ENCODE peak calls at places on chromosomes 6 and 20, in four cellular contexts. M, C, B and V are unnamed samples.
A peak's percentile ranks its signal among the peaks of the same experiment; 100 is the strongest.

GRCh38 chr6:32843321-32843978 is 397 bp downstream of the PSMB8 start:
- DNase-seq in M (no peak), C (no peak), B (no peak), V (no peak)

GRCh38 chr6:39791311-39791710 is 865 bp upstream of the DAAM2 start:
- DNase-seq in M (peak; percentile 35), C (no peak), B (no peak), V (no peak)

GRCh38 chr6:47303383-47303782 is 6.3 kb downstream of the TNFRSF21 start:
- DNase-seq in M (no peak), C (no peak), B (no peak), V (no peak)

GRCh38 chr6:119445666-119446622 is 96.4 kb upstream of the MAN1A1 start:
- DNase-seq in M (no peak), C (no peak), B (no peak), V (no peak)

GRCh38 chr6:129890164-129890563 is 29.0 kb upstream of the TMEM244 start:
- DNase-seq in M (no peak), C (no peak), B (no peak), V (no peak)

GRCh38 chr6:169960891-169961611 is 209.6 kb downstream of the ERMARD start:
- DNase-seq in M (no peak), C (no peak), B (no peak), V (peak; percentile 25)

GRCh38 chr20:43843096-43843964 is 71.3 kb upstream of the TOX2 start:
- DNase-seq in M (peak; percentile 11), C (no peak), B (no peak), V (no peak)

GRCh38 chr6:44268095-44268628 is 2.1 kb upstream of the TMEM151B start:
- DNase-seq in M (peak; percentile 61), C (peak; percentile 65), B (no peak), V (peak; percentile 65)

GRCh38 chr6:44116643-44117382 is 10.4 kb downstream of the MRPL14 start:
- DNase-seq in M (no peak), C (no peak), B (no peak), V (no peak)

GRCh38 chr20:4091332-4092135 is 76.2 kb upstream of the RNF24 start:
- DNase-seq in M (peak; percentile 64), C (peak; percentile 28), B (peak; percentile 63), V (peak; percentile 73)

GRCh38 chr6:20404641-20405032 is 3.0 kb downstream of the E2F3 start:
- DNase-seq in M (no peak), C (peak; percentile 72), B (no peak), V (peak; percentile 41)

GRCh38 chr20:62765021-62765420 is 31.3 kb upstream of the MRGBP start:
- DNase-seq in M (no peak), C (no peak), B (no peak), V (no peak)

GRCh38 chr20:23235173-23236027 is 115.2 kb upstream of the NXT1 start:
- DNase-seq in M (peak; percentile 63), C (peak; percentile 18), B (peak; percentile 68), V (peak; percentile 55)

GRCh38 chr20:59676126-59676876 is 72.0 kb downstream of the PHACTR3 start:
- DNase-seq in M (no peak), C (no peak), B (no peak), V (peak; percentile 5)

GRCh38 chr6:134636221-134636830 is 313.6 kb downstream of the ALDH8A1 start:
- DNase-seq in M (no peak), C (peak; percentile 53), B (no peak), V (no peak)

GRCh38 chr6:152642578-152643375 is 5.6 kb upstream of the SYNE1 start:
- DNase-seq in M (peak; percentile 74), C (no peak), B (peak; percentile 52), V (peak; percentile 74)

GRCh38 chr6:50185006-50185405 is 135.3 kb upstream of the DEFB112 start:
- DNase-seq in M (no peak), C (no peak), B (no peak), V (no peak)

GRCh38 chr20:19254086-19254821 is 41.8 kb downstream of the SLC24A3 start:
- DNase-seq in M (no peak), C (no peak), B (no peak), V (no peak)

GRCh38 chr6:124983383-124983782 is 21.1 kb downstream of the RNF217 start:
- DNase-seq in M (no peak), C (no peak), B (no peak), V (no peak)

GRCh38 chr6:49570474-49571079 is 20.1 kb downstream of the C6orf141 start:
- DNase-seq in M (no peak), C (no peak), B (no peak), V (no peak)

GRCh38 chr6:150466196-150466595 is 97.4 kb downstream of the IYD start:
- DNase-seq in M (no peak), C (no peak), B (no peak), V (no peak)

GRCh38 chr20:1108437-1108920 is 9.9 kb upstream of the PSMF1 start:
- DNase-seq in M (peak; percentile 50), C (peak; percentile 36), B (peak; percentile 50), V (peak; percentile 67)

GRCh38 chr6:74510878-74511277 is 695.0 kb downstream of the COL12A1 start:
- DNase-seq in M (no peak), C (no peak), B (no peak), V (no peak)

GRCh38 chr6:82248233-82248735 is 740 bp upstream of the IBTK start:
- DNase-seq in M (no peak), C (no peak), B (no peak), V (no peak)

GRCh38 chr6:106922626-106923025 is 51.9 kb downstream of the CD24 start:
- DNase-seq in M (no peak), C (no peak), B (no peak), V (no peak)

GRCh38 chr6:53048431-53049195 is 16.6 kb upstream of the FBXO9 start:
- DNase-seq in M (no peak), C (peak; percentile 57), B (no peak), V (no peak)

GRCh38 chr6:151067684-151068596 is 171.8 kb upstream of the AKAP12 start:
- DNase-seq in M (peak; percentile 41), C (no peak), B (peak; percentile 69), V (peak; percentile 67)

GRCh38 chr6:106458021-106458986 is 97.8 kb downstream of the CRYBG1 start:
- DNase-seq in M (no peak), C (no peak), B (no peak), V (no peak)

GRCh38 chr6:167495506-167496391 is 170.9 kb downstream of the TTLL2 start:
- DNase-seq in M (no peak), C (no peak), B (no peak), V (no peak)

GRCh38 chr6:113564401-113565161 is 292.6 kb upstream of the MARCKS start:
- DNase-seq in M (peak; percentile 52), C (no peak), B (peak; percentile 86), V (peak; percentile 53)

GRCh38 chr6:99254616-99255550 is 94.6 kb downstream of the FAXC start:
- DNase-seq in M (no peak), C (no peak), B (no peak), V (no peak)

GRCh38 chr6:126657556-126658129 is 317.7 kb downstream of the CENPW start:
- DNase-seq in M (no peak), C (no peak), B (no peak), V (no peak)

GRCh38 chr20:46400828-46401477 is 5.5 kb downstream of the ELMO2 start:
- DNase-seq in M (no peak), C (peak; percentile 88), B (no peak), V (no peak)

GRCh38 chr20:42173440-42173839 is 555.3 kb upstream of the CHD6 start:
- DNase-seq in M (no peak), C (no peak), B (no peak), V (no peak)

GRCh38 chr6:36944650-36945049 is 9.9 kb upstream of the PI16 start:
- DNase-seq in M (no peak), C (no peak), B (no peak), V (peak; percentile 42)

GRCh38 chr6:36949636-36950035 is 4.9 kb upstream of the PI16 start:
- DNase-seq in M (no peak), C (no peak), B (no peak), V (no peak)

GRCh38 chr6:36945301-36945700 is 9.2 kb upstream of the PI16 start:
- DNase-seq in M (no peak), C (no peak), B (no peak), V (no peak)

GRCh38 chr6:36947570-36948351 is 6.8 kb upstream of the PI16 start:
- DNase-seq in M (no peak), C (peak; percentile 49), B (no peak), V (no peak)

DNA sequence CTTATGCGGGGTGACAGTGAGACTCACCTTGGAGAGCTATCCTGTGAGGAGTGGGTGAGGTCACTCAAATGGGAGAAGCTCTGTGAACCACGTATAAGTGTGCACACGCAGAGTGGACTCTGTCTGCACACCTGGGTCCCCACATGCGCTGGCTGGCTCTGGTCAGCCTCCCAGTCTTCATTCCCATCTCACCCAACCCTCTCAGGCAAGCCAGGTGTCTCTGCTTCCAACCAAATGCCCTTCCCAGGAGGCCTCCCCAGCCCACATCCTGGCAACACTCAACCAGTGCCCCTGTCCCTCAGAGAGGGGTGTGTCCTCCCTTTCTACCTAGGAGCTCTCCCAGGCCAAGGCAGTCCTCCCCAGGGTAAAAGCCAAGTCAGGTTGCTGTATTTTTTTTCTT is 8.0 kb upstream of the PI16 start:
- DNase-seq in M (no peak), C (no peak), B (no peak), V (no peak)
- H3K27ac ChIP-seq in M (no peak overlapping the region), C (no peak overlapping the region), B (no peak overlapping the region), V (no peak overlapping the region)

GRCh38 chr6:75656479-75656878 is 54.8 kb downstream of the SENP6 start:
- DNase-seq in M (no peak), C (no peak), B (no peak), V (no peak)
- H3K36me3 ChIP-seq in M (peaks cover 8% of the 10 kb centered on the region), C (peaks cover 28% of the 10 kb centered on the region), B (peaks cover 45% of the 10 kb centered on the region), V (peaks cover 32% of the 10 kb centered on the region)

DNA sequence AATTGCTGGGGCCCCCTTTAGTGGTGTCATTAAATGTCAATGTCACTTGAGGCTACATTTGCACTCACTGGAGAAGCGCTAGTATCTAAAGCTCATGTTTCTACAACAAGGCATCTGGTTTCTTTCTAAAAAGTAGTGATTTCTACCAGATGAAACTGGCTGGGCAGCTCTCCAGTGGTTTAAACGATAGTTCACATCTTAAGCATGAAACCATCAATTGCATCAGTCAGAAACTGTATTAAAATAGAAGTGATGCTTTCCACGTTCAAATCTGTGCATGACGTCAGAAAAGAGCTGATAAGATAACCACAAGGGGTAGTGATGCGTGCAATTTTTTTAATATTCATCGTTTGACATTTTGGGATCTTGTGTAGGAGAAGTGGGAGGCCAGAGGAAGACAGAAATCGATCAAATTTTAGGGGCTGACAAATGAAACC is 13.3 kb downstream of the PDE10A start:
- DNase-seq in M (no peak), C (no peak), B (no peak), V (no peak)
- H3K27ac ChIP-seq in M (no peak overlapping the region), C (no peak overlapping the region), B (peak overlapping the region; percentile 75), V (no peak overlapping the region)

GRCh38 chr6:16136086-16136485 is 7.2 kb downstream of the MYLIP start:
- DNase-seq in M (no peak), C (peak; percentile 79), B (no peak), V (no peak)

GRCh38 chr6:16136536-16137450 is 7.9 kb downstream of the MYLIP start:
- DNase-seq in M (no peak), C (peak; percentile 52), B (no peak), V (peak; percentile 58)

GRCh38 chr6:16139541-16139940 is 10.7 kb downstream of the MYLIP start:
- DNase-seq in M (no peak), C (no peak), B (no peak), V (no peak)

GRCh38 chr6:16135078-16135477 is 6.2 kb downstream of the MYLIP start:
- DNase-seq in M (no peak), C (no peak), B (no peak), V (no peak)

DNA sequence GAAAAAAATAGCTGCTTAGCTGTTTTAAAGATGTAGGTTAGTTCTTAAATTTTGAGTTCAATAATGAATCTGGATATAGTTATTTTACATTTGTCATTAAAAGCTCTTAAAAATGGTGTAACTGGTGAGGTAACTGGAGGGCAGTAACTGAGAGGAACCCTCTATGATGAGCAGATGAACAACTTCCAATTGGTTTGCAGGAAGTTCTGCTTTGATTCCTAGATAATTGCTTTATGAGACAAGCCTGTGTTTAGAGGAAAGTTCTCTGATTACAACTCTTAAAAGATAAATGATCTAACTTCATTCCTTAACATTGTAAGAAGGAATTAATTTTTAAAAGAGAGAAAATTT is 8.5 kb downstream of the MYLIP start:
- DNase-seq in M (no peak), C (no peak), B (no peak), V (no peak)
- H3K36me3 ChIP-seq in M (peaks cover 2% of the 10 kb centered on the region), C (peaks cover 12% of the 10 kb centered on the region), B (peaks cover 12% of the 10 kb centered on the region), V (no peaks in the 10 kb centered on the region)